ENCODE peak calls at places on chromosomes 5 and 9, in seven cellular contexts. One of them, this sample, is unnamed.

GRCh38 chr5:149489605-149490037 is 61.6 kb downstream of the CSNK1A1 start:
- DNase-seq in stomach: no peak
- DNase-seq in neural progenitor cell: no peak
- DNase-seq in cardiac septum: no peak
- DNase-seq in fibroblast of lung: peak; percentile 74
- DNase-seq in KG1: no peak
- DNase-seq in AG10803: peak; percentile 89
- DNase-seq in this sample: peak; percentile 29

GRCh38 chr9:90489066-90489465 is 153.6 kb downstream of the DIRAS2 start:
- DNase-seq in stomach: no peak
- DNase-seq in neural progenitor cell: no peak
- DNase-seq in cardiac septum: no peak
- DNase-seq in fibroblast of lung: no peak
- DNase-seq in KG1: no peak
- DNase-seq in AG10803: no peak
- DNase-seq in this sample: no peak

GRCh38 chr5:142235050-142235797 is 89.6 kb downstream of the SPRY4 start:
- DNase-seq in stomach: no peak
- DNase-seq in neural progenitor cell: peak; percentile 93
- DNase-seq in cardiac septum: no peak
- DNase-seq in fibroblast of lung: no peak
- DNase-seq in KG1: no peak
- DNase-seq in AG10803: no peak
- DNase-seq in this sample: no peak

GRCh38 chr9:77423841-77424240 is 224.3 kb downstream of the GNA14 start:
- DNase-seq in stomach: no peak
- DNase-seq in neural progenitor cell: no peak
- DNase-seq in cardiac septum: no peak
- DNase-seq in fibroblast of lung: no peak
- DNase-seq in KG1: no peak
- DNase-seq in AG10803: no peak
- DNase-seq in this sample: no peak

GRCh38 chr9:5110867-5111681 is 74.4 kb downstream of the INSL6 start:
- DNase-seq in stomach: no peak
- DNase-seq in neural progenitor cell: no peak
- DNase-seq in cardiac septum: no peak
- DNase-seq in fibroblast of lung: no peak
- DNase-seq in KG1: no peak
- DNase-seq in AG10803: no peak
- DNase-seq in this sample: no peak

GRCh38 chr5:156687514-156687913 is 162.6 kb upstream of the PPP1R2B start:
- DNase-seq in stomach: no peak
- DNase-seq in neural progenitor cell: no peak
- DNase-seq in cardiac septum: no peak
- DNase-seq in fibroblast of lung: no peak
- DNase-seq in KG1: no peak
- DNase-seq in AG10803: no peak
- DNase-seq in this sample: no peak

GRCh38 chr9:89323257-89323841 is 5.0 kb downstream of the SECISBP2 start:
- DNase-seq in stomach: no peak
- DNase-seq in neural progenitor cell: no peak
- DNase-seq in cardiac septum: no peak
- DNase-seq in fibroblast of lung: no peak
- DNase-seq in KG1: no peak
- DNase-seq in AG10803: peak; percentile 59
- DNase-seq in this sample: no peak

GRCh38 chr5:68371607-68372006 is 156.1 kb downstream of the PIK3R1 start:
- DNase-seq in stomach: no peak
- DNase-seq in neural progenitor cell: no peak
- DNase-seq in cardiac septum: no peak
- DNase-seq in fibroblast of lung: no peak
- DNase-seq in KG1: no peak
- DNase-seq in AG10803: no peak
- DNase-seq in this sample: no peak

GRCh38 chr5:68407312-68408239 is 192.0 kb downstream of the PIK3R1 start:
- DNase-seq in stomach: no peak
- DNase-seq in neural progenitor cell: no peak
- DNase-seq in cardiac septum: no peak
- DNase-seq in fibroblast of lung: no peak
- DNase-seq in KG1: no peak
- DNase-seq in AG10803: no peak
- DNase-seq in this sample: no peak

GRCh38 chr9:2320126-2320525 is 301.5 kb upstream of the VLDLR start:
- DNase-seq in stomach: no peak
- DNase-seq in neural progenitor cell: no peak
- DNase-seq in cardiac septum: no peak
- DNase-seq in fibroblast of lung: peak; percentile 14
- DNase-seq in KG1: no peak
- DNase-seq in AG10803: no peak
- DNase-seq in this sample: peak; percentile 96

This sample was measured in HCEC 1CT.